ENCODE peak calls at places on chromosomes 1 and 21, in seven cellular contexts. One of them, this sample, is unnamed.

GRCh38 chr1:10210841-10211804 is 753 bp downstream of the KIF1B start:
- DNase-seq in BE2C: peak
- DNase-seq in fibroblast of mammary gland: peak
- DNase-seq in osteocyte: peak
- DNase-seq in mesothelial cell of epicardium: peak
- DNase-seq in GM23338: peak
- DNase-seq in GM13976: peak
- DNase-seq in this sample: peak

GRCh38 chr1:18119289-18119688 is 11.7 kb downstream of the IGSF21 start:
- DNase-seq in osteocyte: no peak
- DNase-seq in BE2C: no peak
- DNase-seq in mesothelial cell of epicardium: no peak
- DNase-seq in GM13976: no peak
- DNase-seq in GM23338: no peak
- DNase-seq in fibroblast of mammary gland: no peak
- DNase-seq in this sample: no peak

GRCh38 chr1:193417420-193417819 is 231.0 kb upstream of the B3GALT2 start:
- DNase-seq in osteocyte: no peak
- DNase-seq in BE2C: no peak
- DNase-seq in GM13976: no peak
- DNase-seq in fibroblast of mammary gland: peak
- DNase-seq in mesothelial cell of epicardium: no peak
- DNase-seq in GM23338: no peak
- DNase-seq in this sample: no peak

GRCh38 chr21:44262338-44263048 is 796 bp upstream of the DNMT3L start:
- DNase-seq in mesothelial cell of epicardium: no peak
- DNase-seq in BE2C: no peak
- DNase-seq in osteocyte: no peak
- DNase-seq in GM13976: no peak
- DNase-seq in fibroblast of mammary gland: no peak
- DNase-seq in GM23338: no peak
- DNase-seq in this sample: no peak

GRCh38 chr1:155062151-155062686 is 1.3 kb upstream of the EFNA4 start:
- DNase-seq in mesothelial cell of epicardium: no peak
- DNase-seq in GM23338: peak
- DNase-seq in BE2C: peak
- DNase-seq in fibroblast of mammary gland: no peak
- DNase-seq in osteocyte: no peak
- DNase-seq in GM13976: no peak
- DNase-seq in this sample: no peak

GRCh38 chr1:210231846-210232523 is 611 bp upstream of the SERTAD4 start:
- DNase-seq in mesothelial cell of epicardium: peak
- DNase-seq in BE2C: peak
- DNase-seq in GM23338: no peak
- DNase-seq in GM13976: no peak
- DNase-seq in osteocyte: no peak
- DNase-seq in fibroblast of mammary gland: peak
- DNase-seq in this sample: no peak

GRCh38 chr1:15257309-15257708 is 10.3 kb downstream of the FHAD1 start:
- DNase-seq in GM23338: no peak
- DNase-seq in osteocyte: no peak
- DNase-seq in mesothelial cell of epicardium: no peak
- DNase-seq in GM13976: no peak
- DNase-seq in fibroblast of mammary gland: no peak
- DNase-seq in BE2C: no peak
- DNase-seq in this sample: no peak

GRCh38 chr1:210681158-210681557 is 352.5 kb downstream of the HHAT start:
- DNase-seq in osteocyte: no peak
- DNase-seq in BE2C: no peak
- DNase-seq in fibroblast of mammary gland: no peak
- DNase-seq in GM13976: no peak
- DNase-seq in mesothelial cell of epicardium: no peak
- DNase-seq in GM23338: no peak
- DNase-seq in this sample: no peak

GRCh38 chr1:116878804-116879477 is 30.8 kb upstream of the PTGFRN start:
- DNase-seq in BE2C: peak
- DNase-seq in fibroblast of mammary gland: peak
- DNase-seq in osteocyte: no peak
- DNase-seq in mesothelial cell of epicardium: peak
- DNase-seq in GM23338: peak
- DNase-seq in GM13976: peak
- DNase-seq in this sample: no peak

GRCh38 chr1:16960560-16961296 is 19.7 kb downstream of the MFAP2 start:
- DNase-seq in GM13976: peak
- DNase-seq in mesothelial cell of epicardium: peak
- DNase-seq in GM23338: peak
- DNase-seq in osteocyte: peak
- DNase-seq in BE2C: peak
- DNase-seq in fibroblast of mammary gland: peak
- DNase-seq in this sample: peak

GRCh38 chr1:218743861-218744505 is 398.8 kb downstream of the TGFB2 start:
- DNase-seq in GM13976: no peak
- DNase-seq in osteocyte: no peak
- DNase-seq in BE2C: no peak
- DNase-seq in fibroblast of mammary gland: no peak
- DNase-seq in GM23338: no peak
- DNase-seq in mesothelial cell of epicardium: no peak
- DNase-seq in this sample: no peak

GRCh38 chr1:109610609-109611307 is 8.7 kb downstream of the GNAT2 start:
- DNase-seq in GM23338: peak
- DNase-seq in fibroblast of mammary gland: no peak
- DNase-seq in mesothelial cell of epicardium: no peak
- DNase-seq in osteocyte: no peak
- DNase-seq in BE2C: no peak
- DNase-seq in GM13976: no peak
- DNase-seq in this sample: no peak

GRCh38 chr1:157170677-157171515 is 32.7 kb upstream of the ETV3 start:
- DNase-seq in GM23338: peak
- DNase-seq in mesothelial cell of epicardium: peak
- DNase-seq in osteocyte: no peak
- DNase-seq in GM13976: no peak
- DNase-seq in BE2C: peak
- DNase-seq in fibroblast of mammary gland: peak
- DNase-seq in this sample: no peak

GRCh38 chr1:203129501-203130231 is 2.1 kb downstream of the ADORA1 start:
- DNase-seq in GM23338: no peak
- DNase-seq in BE2C: peak
- DNase-seq in GM13976: no peak
- DNase-seq in osteocyte: no peak
- DNase-seq in mesothelial cell of epicardium: no peak
- DNase-seq in fibroblast of mammary gland: no peak
- DNase-seq in this sample: no peak

GRCh38 chr1:236167578-236167977 is 25.2 kb downstream of the GPR137B start:
- DNase-seq in osteocyte: no peak
- DNase-seq in BE2C: no peak
- DNase-seq in fibroblast of mammary gland: no peak
- DNase-seq in GM13976: no peak
- DNase-seq in GM23338: no peak
- DNase-seq in mesothelial cell of epicardium: peak
- DNase-seq in this sample: no peak

GRCh38 chr1:25146382-25146855 is 85.9 kb downstream of the SYF2 start:
- DNase-seq in fibroblast of mammary gland: no peak
- DNase-seq in GM13976: no peak
- DNase-seq in osteocyte: peak
- DNase-seq in mesothelial cell of epicardium: no peak
- DNase-seq in BE2C: no peak
- DNase-seq in GM23338: no peak
- DNase-seq in this sample: no peak

GRCh38 chr1:25145775-25146381 is 86.4 kb downstream of the SYF2 start:
- DNase-seq in BE2C: no peak
- DNase-seq in mesothelial cell of epicardium: no peak
- DNase-seq in fibroblast of mammary gland: no peak
- DNase-seq in GM13976: peak
- DNase-seq in osteocyte: peak
- DNase-seq in GM23338: no peak
- DNase-seq in this sample: no peak

GRCh38 chr1:25150998-25151397 is 81.3 kb downstream of the SYF2 start:
- DNase-seq in osteocyte: no peak
- DNase-seq in mesothelial cell of epicardium: no peak
- DNase-seq in BE2C: no peak
- DNase-seq in GM23338: no peak
- DNase-seq in fibroblast of mammary gland: no peak
- DNase-seq in GM13976: no peak
- DNase-seq in this sample: no peak

GRCh38 chr1:25148673-25149300 is 83.5 kb downstream of the SYF2 start:
- DNase-seq in BE2C: no peak
- DNase-seq in mesothelial cell of epicardium: no peak
- DNase-seq in osteocyte: no peak
- DNase-seq in GM13976: peak
- DNase-seq in fibroblast of mammary gland: peak
- DNase-seq in GM23338: peak
- DNase-seq in this sample: no peak
- TF ChIP-seq CTCF in BE2C: peak
- TF ChIP-seq CTCF in mesothelial cell of epicardium: no peak
- TF ChIP-seq CTCF in osteocyte: peak
- TF ChIP-seq CTCF in GM13976: peak
- TF ChIP-seq CTCF in fibroblast of mammary gland: peak
- TF ChIP-seq CTCF in GM23338: peak
- TF ChIP-seq CTCF in this sample: no peak

GRCh38 chr1:175319112-175319911 is 126.7 kb upstream of the KIAA0040 start:
- DNase-seq in fibroblast of mammary gland: peak
- DNase-seq in BE2C: peak
- DNase-seq in GM23338: peak
- DNase-seq in mesothelial cell of epicardium: peak
- DNase-seq in GM13976: peak
- DNase-seq in osteocyte: no peak
- DNase-seq in this sample: peak
- TF ChIP-seq CTCF in fibroblast of mammary gland: peak
- TF ChIP-seq CTCF in BE2C: peak
- TF ChIP-seq CTCF in GM23338: peak
- TF ChIP-seq CTCF in mesothelial cell of epicardium: peak
- TF ChIP-seq CTCF in GM13976: peak
- TF ChIP-seq CTCF in osteocyte: peak
- TF ChIP-seq CTCF in this sample: no peak

GRCh38 chr1:81730881-81731280 is 69.9 kb upstream of the ADGRL2 start:
- DNase-seq in GM23338: no peak
- DNase-seq in BE2C: no peak
- DNase-seq in GM13976: no peak
- DNase-seq in fibroblast of mammary gland: no peak
- DNase-seq in osteocyte: no peak
- DNase-seq in mesothelial cell of epicardium: no peak
- DNase-seq in this sample: no peak

GRCh38 chr1:81731989-81732388 is 68.7 kb upstream of the ADGRL2 start:
- DNase-seq in GM13976: no peak
- DNase-seq in osteocyte: no peak
- DNase-seq in GM23338: no peak
- DNase-seq in mesothelial cell of epicardium: no peak
- DNase-seq in fibroblast of mammary gland: peak
- DNase-seq in BE2C: no peak
- DNase-seq in this sample: no peak

GRCh38 chr1:81725823-81726222 is 74.9 kb upstream of the ADGRL2 start:
- DNase-seq in osteocyte: no peak
- DNase-seq in mesothelial cell of epicardium: no peak
- DNase-seq in GM23338: no peak
- DNase-seq in fibroblast of mammary gland: no peak
- DNase-seq in GM13976: no peak
- DNase-seq in BE2C: no peak
- DNase-seq in this sample: no peak

GRCh38 chr1:81729818-81730217 is 70.9 kb upstream of the ADGRL2 start:
- DNase-seq in BE2C: no peak
- DNase-seq in mesothelial cell of epicardium: no peak
- DNase-seq in fibroblast of mammary gland: no peak
- DNase-seq in osteocyte: no peak
- DNase-seq in GM13976: no peak
- DNase-seq in GM23338: no peak
- DNase-seq in this sample: no peak

GRCh38 chr1:81729239-81729638 is 71.5 kb upstream of the ADGRL2 start:
- DNase-seq in BE2C: no peak
- DNase-seq in mesothelial cell of epicardium: no peak
- DNase-seq in GM23338: no peak
- DNase-seq in GM13976: no peak
- DNase-seq in osteocyte: no peak
- DNase-seq in fibroblast of mammary gland: no peak
- DNase-seq in this sample: no peak
- TF ChIP-seq CTCF in BE2C: no peak
- TF ChIP-seq CTCF in mesothelial cell of epicardium: no peak
- TF ChIP-seq CTCF in GM23338: no peak
- TF ChIP-seq CTCF in GM13976: no peak
- TF ChIP-seq CTCF in osteocyte: no peak
- TF ChIP-seq CTCF in fibroblast of mammary gland: no peak
- TF ChIP-seq CTCF in this sample: no peak

DNA sequence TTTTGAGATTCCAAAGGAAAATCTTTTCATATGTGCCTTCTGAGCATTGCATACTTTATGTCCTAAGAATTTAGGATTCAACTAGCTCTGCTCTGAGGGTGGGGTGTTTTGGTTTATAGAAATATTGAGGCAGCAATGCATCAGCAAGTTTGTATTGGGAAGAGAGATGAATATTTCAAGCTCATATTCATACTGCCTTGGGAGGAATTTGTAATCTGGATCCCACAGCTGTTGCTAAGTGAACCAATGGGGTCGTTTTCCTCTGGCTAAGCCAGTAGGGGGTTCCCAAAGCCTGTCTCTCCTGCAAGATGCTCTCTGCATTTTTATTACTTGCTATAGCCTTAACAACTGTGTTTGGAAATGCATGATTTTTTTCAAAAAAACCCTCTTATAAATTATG is 130.6 kb downstream of the SNX7 start:
- DNase-seq in GM23338: peak
- DNase-seq in BE2C: peak
- DNase-seq in osteocyte: no peak
- DNase-seq in mesothelial cell of epicardium: no peak
- DNase-seq in GM13976: no peak
- DNase-seq in fibroblast of mammary gland: peak
- DNase-seq in this sample: no peak
- TF ChIP-seq CTCF in GM23338: peak
- TF ChIP-seq CTCF in BE2C: peak
- TF ChIP-seq CTCF in osteocyte: no peak
- TF ChIP-seq CTCF in mesothelial cell of epicardium: no peak
- TF ChIP-seq CTCF in GM13976: no peak
- TF ChIP-seq CTCF in fibroblast of mammary gland: no peak
- TF ChIP-seq CTCF in this sample: no peak

DNA sequence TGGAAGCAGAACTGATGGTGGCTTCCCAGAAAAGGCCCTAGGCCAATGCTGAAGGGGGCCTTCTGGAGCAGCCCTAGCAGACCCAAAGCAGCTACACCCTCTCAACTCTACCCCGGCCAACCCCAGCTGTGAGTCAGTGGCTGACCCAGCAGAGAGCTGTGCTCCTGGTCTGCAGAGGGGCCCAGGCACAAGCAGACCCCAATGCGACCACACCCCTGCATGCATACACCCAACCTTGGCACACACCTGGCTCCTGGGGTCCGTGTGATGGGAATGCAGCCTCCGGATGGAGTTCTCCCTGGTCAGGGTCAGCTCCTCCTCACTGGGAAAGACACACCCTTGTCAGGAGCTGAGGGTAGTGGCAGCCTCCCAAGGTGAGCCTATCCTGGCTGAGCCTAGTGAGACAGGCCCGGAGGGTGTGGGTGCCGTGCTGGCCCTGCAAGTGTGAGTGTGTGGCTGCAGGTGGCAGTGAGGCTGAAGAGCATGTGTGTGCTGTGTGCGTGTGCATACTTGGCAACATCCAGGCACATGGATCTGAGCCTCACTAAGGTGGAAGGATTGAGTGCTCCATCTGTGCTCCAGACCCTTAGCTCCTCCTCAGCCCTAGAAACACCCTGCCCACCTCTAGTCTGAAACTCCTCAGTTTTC is 3.9 kb upstream of the ARHGAP30 start:
- DNase-seq in GM23338: no peak
- DNase-seq in mesothelial cell of epicardium: no peak
- DNase-seq in osteocyte: no peak
- DNase-seq in GM13976: no peak
- DNase-seq in BE2C: no peak
- DNase-seq in fibroblast of mammary gland: no peak
- DNase-seq in this sample: no peak
- TF ChIP-seq CTCF in GM23338: peak
- TF ChIP-seq CTCF in mesothelial cell of epicardium: no peak
- TF ChIP-seq CTCF in osteocyte: no peak
- TF ChIP-seq CTCF in GM13976: no peak
- TF ChIP-seq CTCF in BE2C: no peak
- TF ChIP-seq CTCF in fibroblast of mammary gland: no peak
- TF ChIP-seq CTCF in this sample: no peak